ENCODE peak calls at places on chromosomes 5 and 9, in ten cellular contexts. D is glutamatergic neuron; H is AG10803; P is NCI-H460; Q is activated CD8-positive, alpha-beta memory T cell treated with anti-CD3 and anti-CD28 coated beads, Interleukin-2, amount 50 U/mL, for 4 hours; J is HTR-8/SVneo; K is body of pancreas; N is GM20000; S is CD4-positive, alpha-beta T cell; R is spleen. E is an unnamed sample.

GRCh38 chr5:176561259-176561658 is 12.1 kb downstream of the CDHR2 start:
- DNase-seq in R (no peak), Q (no peak), S (no peak), D (no peak), N (no peak), P (no peak), K (no peak), H (no peak), J (no peak), E (no peak)

GRCh38 chr9:26684029-26684428 is 208.6 kb downstream of the CAAP1 start:
- DNase-seq in H (no peak), Q (no peak), R (no peak), J (no peak), S (no peak), D (no peak), N (no peak), K (no peak), P (no peak), E (no peak)

GRCh38 chr9:89420397-89420796 is 77.5 kb downstream of the SEMA4D start:
- DNase-seq in S (no peak), P (no peak), Q (no peak), J (no peak), K (no peak), D (no peak), N (no peak), R (peak), H (no peak), E (no peak)

GRCh38 chr5:44646016-44646415 is 162.7 kb upstream of the MRPS30 start:
- DNase-seq in J (no peak), P (no peak), N (no peak), R (no peak), H (no peak), K (no peak), S (no peak), Q (no peak), D (no peak), E (no peak)

GRCh38 chr5:99025298-99026045 is 96.7 kb upstream of the CHD1 start:
- DNase-seq in K (peak), N (no peak), R (no peak), D (no peak), H (no peak), P (no peak), Q (no peak), J (no peak), S (no peak), E (no peak)

GRCh38 chr9:19660019-19660418 is 128.8 kb downstream of the SLC24A2 start:
- DNase-seq in H (no peak), K (no peak), S (no peak), R (no peak), D (no peak), P (no peak), Q (no peak), N (no peak), J (no peak), E (no peak)

GRCh38 chr9:98940278-98940677 is 3.4 kb upstream of the COL15A1 start:
- DNase-seq in N (no peak), S (no peak), H (no peak), D (no peak), Q (no peak), J (no peak), R (no peak), P (no peak), K (no peak), E (no peak)

GRCh38 chr5:136016945-136017530 is 11.8 kb upstream of the TGFBI start:
- DNase-seq in J (no peak), R (no peak), N (no peak), S (no peak), K (no peak), H (peak), Q (no peak), P (no peak), D (no peak), E (no peak)